ENCODE peak calls at places on chromosomes 7 and 10, in ten cellular contexts. I is HepG2, G is suprapubic skin, V is prostate gland, D is K562, X is transverse colon, O is HCT116, Z is HL-60, P is stomach, C is Panc1. B is an unnamed sample.

GRCh38 chr10:32530231-32530630 is 84.3 kb downstream of the CCDC7 start:
- DNase-seq in X (no peak), C (no peak), V (no peak), O (no peak), P (no peak), D (no peak), Z (no peak), G (no peak), I (no peak), B (no peak)

GRCh38 chr10:62610649-62611229 is 193.8 kb upstream of the ADO start:
- DNase-seq in P (peak), C (no peak), Z (peak), O (peak), V (no peak), G (no peak), X (peak), I (peak), D (peak), B (no peak)

GRCh38 chr7:135199439-135199838 is 11.9 kb downstream of the WDR91 start:
- DNase-seq in V (no peak), Z (no peak), P (no peak), O (no peak), I (no peak), G (no peak), D (no peak), X (no peak), C (no peak), B (no peak)

GRCh38 chr10:84341538-84341856 is 13.1 kb downstream of the CCSER2 start:
- DNase-seq in C (no peak), O (no peak), X (no peak), D (peak), P (no peak), I (no peak), V (no peak), Z (no peak), G (no peak), B (no peak)

GRCh38 chr7:22627136-22627535 is 99.9 kb upstream of the IL6 start:
- DNase-seq in O (no peak), X (no peak), G (no peak), Z (no peak), I (no peak), D (no peak), C (no peak), V (no peak), P (no peak), B (no peak)

GRCh38 chr7:117019786-117020604 is 66.7 kb downstream of the ST7 start:
- DNase-seq in D (peak), G (peak), C (peak), X (peak), V (peak), O (peak), P (peak), I (no peak), Z (no peak), B (peak)

GRCh38 chr10:126468876-126469643 is 80.8 kb upstream of the ADAM12 start:
- DNase-seq in G (no peak), X (no peak), P (no peak), I (no peak), D (no peak), C (no peak), V (no peak), O (no peak), Z (no peak), B (no peak)

GRCh38 chr10:86285136-86285790 is 81.3 kb downstream of the GRID1 start:
- DNase-seq in D (no peak), I (no peak), V (no peak), Z (no peak), P (peak), G (no peak), O (no peak), X (no peak), C (no peak), B (peak)

GRCh38 chr7:38105874-38106483 is 72.1 kb upstream of the STARD3NL start:
- DNase-seq in D (peak), P (no peak), Z (peak), X (no peak), O (peak), I (peak), G (no peak), C (peak), V (peak), B (no peak)

DNA sequence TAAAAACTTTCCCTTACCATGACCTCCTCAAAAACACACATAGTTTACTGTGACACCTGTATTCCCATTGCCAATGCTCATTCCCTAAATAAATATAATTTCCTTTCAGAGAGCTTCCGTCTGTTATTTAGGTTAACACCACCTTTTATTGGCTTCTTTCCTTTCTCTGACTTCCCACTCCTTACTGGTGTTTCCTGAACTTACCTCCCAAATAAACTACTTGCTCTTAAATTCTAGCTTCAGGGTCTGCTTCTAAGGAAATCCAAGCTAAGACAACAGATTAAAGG is 67.4 kb upstream of the ZNF746 start:
- DNase-seq in V (no peak), P (no peak), O (no peak), I (no peak), D (no peak), C (no peak), G (no peak), X (no peak), Z (no peak), B (no peak)
- TF ChIP-seq POLR2AphosphoS5 in V (no peak), P (no peak), O (no peak), I (no peak), D (no peak), C (no peak), G (no peak), X (no peak), Z (no peak), B (no peak)

DNA sequence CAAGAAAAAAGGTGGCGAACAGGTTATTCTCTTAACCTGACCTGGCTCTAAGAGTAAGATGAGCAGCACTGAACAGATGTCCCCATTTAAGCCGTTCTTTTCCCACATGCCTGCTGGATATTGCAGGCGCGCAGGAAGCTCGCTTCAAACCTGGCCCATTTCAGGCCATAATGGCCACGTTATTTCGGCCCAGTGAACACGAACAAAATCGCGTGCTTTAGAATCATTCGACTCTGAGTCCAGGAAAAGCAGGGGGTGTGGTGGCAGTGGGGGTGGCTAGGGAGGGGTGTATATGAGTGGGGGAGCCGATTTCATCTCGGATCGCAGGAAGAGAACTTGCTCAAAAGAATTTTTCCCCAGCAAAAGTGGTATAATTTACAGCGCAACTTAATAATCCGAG is 6.6 kb upstream of the SP8 start:
- DNase-seq in G (no peak), P (no peak), I (no peak), C (no peak), Z (no peak), D (no peak), X (no peak), V (no peak), O (no peak), B (no peak)
- H3K4me3 ChIP-seq in G (no peak), P (no peak), I (no peak), C (no peak), Z (no peak), D (no peak), X (no peak), V (peak), O (no peak), B (no peak)

DNA sequence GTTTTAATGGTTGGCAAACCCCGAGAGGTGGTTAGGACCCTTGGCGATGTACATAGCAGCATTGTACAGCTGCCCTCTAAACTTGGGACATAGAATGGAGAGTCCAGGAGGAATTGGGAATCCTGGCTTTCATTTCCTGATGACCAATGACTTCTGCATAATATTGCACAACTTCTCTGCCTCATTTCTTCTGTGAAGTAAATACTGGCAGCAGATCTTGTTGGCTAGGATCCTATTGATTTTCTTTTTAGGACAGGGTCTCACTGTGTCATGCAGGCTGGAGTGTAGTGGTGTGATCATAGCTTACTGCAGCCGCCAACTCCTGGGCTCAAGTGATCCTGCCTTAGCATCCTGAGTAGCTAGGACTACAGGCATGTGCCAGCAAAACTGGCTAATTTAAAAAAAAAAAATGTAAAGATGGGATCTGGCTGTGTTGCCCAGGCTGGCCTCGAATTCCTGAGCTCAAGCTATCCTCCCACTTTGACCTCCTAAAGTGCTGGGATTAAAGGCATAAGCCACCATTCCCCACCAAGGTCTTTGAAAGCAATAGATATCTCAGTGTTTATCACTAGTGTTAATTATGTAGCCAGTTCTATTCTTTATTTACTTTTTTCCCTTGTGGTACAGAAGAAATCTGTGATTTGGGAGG is 58.1 kb downstream of the PODXL start:
- DNase-seq in P (no peak), V (no peak), G (no peak), I (no peak), Z (no peak), D (no peak), C (no peak), X (no peak), O (no peak), B (no peak)
- H3K27ac ChIP-seq in P (no peak), V (no peak), G (no peak), I (no peak), Z (no peak), D (no peak), C (no peak), X (peak), O (no peak), B (peak)

DNA sequence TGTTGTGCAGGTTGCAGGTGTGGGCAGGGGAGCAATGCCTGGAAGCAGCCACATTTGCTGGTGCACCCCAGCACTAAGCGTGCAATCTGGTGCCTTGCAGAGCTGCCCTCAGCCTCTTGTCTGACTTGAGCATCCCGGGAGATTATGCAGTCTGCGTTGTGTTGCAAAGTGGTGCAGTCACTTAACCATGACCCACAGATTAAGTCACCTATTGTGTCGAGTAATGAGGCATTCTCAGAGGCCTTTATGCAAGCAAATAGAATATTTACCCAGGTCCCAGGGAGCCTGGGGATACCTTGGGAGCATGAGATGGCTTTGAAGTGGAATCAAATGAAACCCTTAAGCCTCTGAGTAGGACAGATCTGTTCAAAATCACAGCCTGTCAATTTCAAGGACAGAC is 529.0 kb downstream of the TYW1 start:
- DNase-seq in X (no peak), C (no peak), O (no peak), D (no peak), G (no peak), P (no peak), Z (no peak), V (no peak), I (no peak), B (no peak)
- TF ChIP-seq POLR2AphosphoS5 in X (no peak), C (no peak), O (no peak), D (no peak), G (no peak), P (no peak), Z (no peak), V (no peak), I (no peak), B (no peak)

DNA sequence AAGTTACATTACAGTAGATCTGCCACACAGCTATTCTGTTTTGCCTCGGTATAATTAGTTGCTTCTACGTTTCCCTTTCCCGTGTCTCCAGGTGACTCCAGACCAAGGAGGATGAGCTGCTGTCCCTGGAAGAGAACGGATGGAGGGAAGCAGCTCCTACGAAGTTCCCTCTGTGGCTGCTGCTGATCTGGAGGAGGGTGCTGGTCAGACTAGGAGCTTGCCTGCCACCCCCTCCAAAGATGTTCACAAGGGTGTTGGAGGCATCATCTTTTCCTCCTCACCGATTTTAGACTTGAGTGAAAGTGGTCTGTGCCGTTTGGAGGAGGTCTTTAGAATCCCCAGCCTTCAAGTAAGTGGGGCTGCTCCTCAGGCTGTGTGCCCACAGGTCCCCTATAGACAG is 1.4 kb downstream of the LRRC27 start:
- DNase-seq in D (no peak), O (no peak), X (no peak), I (no peak), C (no peak), G (peak), V (no peak), P (no peak), Z (no peak), B (peak)
- H3K4me3 ChIP-seq in D (no peak), O (no peak), X (no peak), I (no peak), C (no peak), G (no peak), V (no peak), P (no peak), Z (no peak), B (no peak)